ENCODE peak calls at places on chromosomes 5 and 9, in four cellular contexts. U is Karpas-422, S is SJSA1, J is left ventricle myocardium inferior. E is an unnamed sample.

GRCh38 chr9:131585375-131585774 is 40.1 kb downstream of the PRRT1B start:
- DNase-seq in J (no peak), S (no peak), U (no peak), E (no peak)

GRCh38 chr5:9122528-9122927 is 423.3 kb downstream of the SEMA5A start:
- DNase-seq in S (no peak), J (no peak), U (no peak), E (no peak)

GRCh38 chr9:96423322-96423984 is 5.3 kb upstream of the ZNF367 start:
- DNase-seq in J (no peak), U (no peak), S (no peak), E (no peak)

GRCh38 chr9:101604287-101604686 is 9.5 kb upstream of the PPP3R2 start:
- DNase-seq in J (no peak), U (no peak), S (no peak), E (no peak)

GRCh38 chr5:157203417-157203816 is 22.8 kb downstream of the ITK start:
- DNase-seq in J (no peak), U (no peak), S (no peak), E (no peak)

GRCh38 chr9:9469271-9469670 is 1143.5 kb downstream of the PTPRD start:
- DNase-seq in U (no peak), J (no peak), S (no peak), E (no peak)

GRCh38 chr5:89584339-89584956 is 701.5 kb upstream of the MEF2C start:
- DNase-seq in U (no peak), J (no peak), S (peak), E (no peak)

GRCh38 chr5:178279723-178280438 is 47.3 kb upstream of the PHYKPL start:
- DNase-seq in U (peak), J (peak), S (peak), E (peak)

GRCh38 chr9:18861599-18862546 is 171.1 kb downstream of the SAXO1 start:
- DNase-seq in J (peak), S (no peak), U (no peak), E (no peak)

GRCh38 chr5:73822989-73823339 is 197.0 kb downstream of the ARHGEF28 start:
- DNase-seq in U (no peak), S (no peak), J (no peak), E (no peak)

GRCh38 chr9:35605336-35606137 is 475 bp downstream of the TESK1 start:
- DNase-seq in J (no peak), U (peak), S (no peak), E (no peak)

GRCh38 chr5:90386099-90386710 is 23.4 kb downstream of the CETN3 start:
- DNase-seq in U (peak), S (peak), J (no peak), E (no peak)

GRCh38 chr5:157387683-157388093 is 72.3 kb upstream of the NIPAL4 start:
- DNase-seq in U (no peak), J (no peak), S (peak), E (peak)

GRCh38 chr5:87912419-87912818 is 356.2 kb downstream of the TMEM161B start:
- DNase-seq in U (no peak), J (no peak), S (peak), E (no peak)

GRCh38 chr5:135019314-135019713 is 14.7 kb downstream of the PITX1 start:
- DNase-seq in S (no peak), J (no peak), U (peak), E (no peak)

GRCh38 chr5:173970878-173971650 is 17.9 kb upstream of the C5orf47 start:
- DNase-seq in U (peak), S (no peak), J (no peak), E (peak)

GRCh38 chr5:133113331-133114061 is 61.7 kb downstream of the HSPA4 start:
- DNase-seq in U (no peak), J (no peak), S (peak), E (peak)

GRCh38 chr9:16721972-16722371 is 148.5 kb downstream of the BNC2 start:
- DNase-seq in S (peak), J (peak), U (no peak), E (no peak)
- H3K27ac ChIP-seq in S (peak), J (peak), U (no peak), E (no peak)

DNA sequence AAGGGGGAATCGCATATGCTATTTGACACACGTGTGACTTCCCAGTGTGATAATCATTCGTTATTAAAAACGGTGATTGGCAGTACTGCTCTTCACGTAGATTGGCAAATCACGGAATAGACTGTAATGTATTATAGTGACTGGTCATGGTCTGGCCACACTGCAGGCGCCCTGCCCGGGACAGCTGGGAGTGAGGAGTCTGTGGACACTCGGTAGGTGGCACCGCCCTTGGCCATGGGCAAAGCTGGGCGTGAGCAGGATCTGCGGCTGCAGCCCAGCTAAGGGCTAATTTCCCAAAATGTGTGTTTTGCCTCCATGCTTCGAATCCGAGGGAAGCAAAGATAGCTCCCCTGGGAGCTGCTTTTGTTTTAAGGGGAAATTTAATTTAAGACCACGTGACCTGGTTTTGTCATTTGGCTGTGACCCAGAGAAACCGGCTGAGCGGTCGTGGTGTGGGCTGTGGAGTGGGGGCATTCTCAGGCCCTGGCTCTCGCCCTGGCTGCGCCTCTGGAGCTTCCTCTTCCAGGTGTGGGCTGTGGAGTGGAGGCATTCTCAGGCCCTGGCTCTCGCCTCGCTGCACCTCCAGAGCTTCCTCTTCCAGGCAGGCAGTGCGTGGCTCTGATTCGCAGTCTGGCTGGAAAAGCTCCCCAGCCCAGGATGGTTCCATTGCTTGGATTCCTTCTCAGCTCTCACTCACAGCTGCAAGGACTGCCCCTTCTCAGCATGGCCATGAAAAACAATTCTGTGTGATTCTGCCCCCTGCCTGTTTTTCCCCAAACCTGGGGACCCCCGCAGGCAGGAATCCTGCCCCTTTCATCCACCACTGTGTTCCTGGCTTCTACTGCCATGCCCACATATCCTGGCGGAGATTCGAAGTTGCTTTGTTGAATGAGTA is 131.1 kb downstream of the OLFM1 start:
- DNase-seq in U (no peak), S (no peak), J (no peak), E (no peak)
- H3K27ac ChIP-seq in U (no peak), S (no peak), J (no peak), E (no peak)

DNA sequence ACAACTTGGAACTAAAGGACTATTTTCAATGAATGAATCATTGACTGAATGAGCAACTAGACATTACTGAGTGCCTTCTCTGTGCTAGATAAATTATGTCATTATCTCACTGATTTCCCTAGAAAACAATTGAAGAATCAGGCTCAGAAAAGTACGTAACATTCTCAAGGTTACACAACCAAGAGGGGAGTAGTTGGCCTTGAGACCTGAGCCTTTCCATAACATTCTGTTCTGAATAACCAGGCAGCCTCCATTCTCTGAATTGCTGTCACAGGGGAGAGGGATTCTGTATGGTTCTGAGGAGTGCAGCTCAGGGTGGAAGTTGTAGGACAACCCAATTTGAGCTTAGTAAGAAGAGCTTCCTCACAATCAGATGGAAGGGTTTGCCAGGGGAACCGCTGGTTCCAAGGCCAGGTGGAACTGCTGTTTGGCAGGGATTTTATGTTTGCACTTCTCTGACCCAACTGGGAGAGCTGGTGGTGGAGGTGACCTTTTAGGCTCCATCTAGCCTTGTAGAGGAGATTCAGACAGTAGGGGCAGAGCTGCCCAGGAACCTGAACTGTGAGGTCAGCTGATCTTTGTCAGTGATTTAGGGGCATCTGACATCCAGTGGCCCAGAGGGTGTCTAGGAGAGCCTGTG is 16.3 kb downstream of the POLR1E start:
- DNase-seq in U (no peak), S (no peak), J (no peak), E (no peak)
- H3K27ac ChIP-seq in U (no peak), S (no peak), J (no peak), E (no peak)

GRCh38 chr5:34552129-34552528 is 104.0 kb upstream of the RAI14 start:
- DNase-seq in J (no peak), U (no peak), S (no peak), E (no peak)
- H3K27ac ChIP-seq in J (no peak), U (no peak), S (no peak), E (no peak)

DNA sequence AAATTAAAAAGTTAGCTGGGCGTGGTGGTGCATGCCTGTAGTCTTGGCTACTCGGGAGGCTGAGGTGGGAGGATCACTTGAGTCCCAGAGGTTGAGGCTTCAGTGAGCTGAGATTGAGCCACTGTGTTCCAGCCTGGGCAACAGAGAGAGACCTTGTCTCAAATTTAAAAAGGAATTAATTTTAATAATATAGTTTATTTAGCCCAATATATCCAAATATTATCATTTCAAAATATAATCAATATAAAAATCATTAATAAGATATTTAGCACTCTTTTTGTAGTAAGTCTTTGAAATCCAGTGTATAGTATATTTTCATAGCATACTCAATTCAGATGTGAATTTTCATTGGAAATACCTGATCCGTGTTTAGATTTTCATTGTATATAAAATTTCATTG is 43.2 kb upstream of the ORM1 start:
- DNase-seq in U (no peak), S (no peak), J (peak), E (no peak)
- H3K27ac ChIP-seq in U (no peak), S (peak), J (no peak), E (no peak)

DNA sequence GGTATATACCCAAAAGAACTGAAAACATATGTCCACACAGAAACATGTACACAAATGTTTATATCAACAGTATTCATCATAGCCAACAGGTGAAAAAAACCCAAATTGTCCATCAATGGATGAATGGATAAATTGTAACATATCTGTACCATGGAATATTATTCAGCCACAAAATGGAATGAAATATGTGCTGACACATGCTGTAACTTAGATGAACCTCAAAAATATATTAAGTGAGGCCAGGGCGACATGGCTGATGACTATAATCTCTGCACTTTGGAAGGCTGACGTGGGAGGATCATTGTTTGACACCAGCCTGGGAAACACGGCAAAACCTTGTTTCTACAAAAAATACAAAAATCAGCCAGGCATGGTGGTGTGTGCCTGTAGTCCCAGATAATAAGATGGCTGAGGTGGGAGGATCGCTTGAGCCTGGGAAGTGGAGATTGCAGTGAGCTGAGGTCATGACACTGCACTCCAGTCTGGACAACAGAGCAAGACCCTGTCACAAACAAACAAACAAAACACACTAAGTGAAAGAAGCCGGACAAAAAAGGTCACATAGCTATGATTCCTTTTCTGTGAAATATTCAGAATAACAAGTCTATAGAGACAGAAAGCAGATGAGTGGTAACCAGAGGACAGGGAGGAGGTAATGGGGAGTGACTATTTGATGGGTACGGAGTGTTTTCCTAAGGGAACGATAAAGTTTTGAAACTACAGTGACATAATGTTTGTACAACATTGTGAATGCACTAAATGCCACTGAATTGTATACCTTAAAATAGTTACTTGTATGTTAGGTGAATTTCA is 11.4 kb downstream of the KYAT1 start:
- DNase-seq in J (no peak), S (no peak), U (no peak), E (no peak)
- H3K27ac ChIP-seq in J (no peak), S (no peak), U (no peak), E (peak)

GRCh38 chr9:134373269-134373668 is 47.0 kb downstream of the RXRA start:
- DNase-seq in U (no peak), S (no peak), J (no peak), E (no peak)

GRCh38 chr9:134372621-134373267 is 46.5 kb downstream of the RXRA start:
- DNase-seq in S (peak), U (no peak), J (peak), E (no peak)

GRCh38 chr9:134370638-134371037 is 44.4 kb downstream of the RXRA start:
- DNase-seq in U (no peak), J (no peak), S (no peak), E (no peak)

GRCh38 chr9:134370213-134370492 is 43.9 kb downstream of the RXRA start:
- DNase-seq in U (no peak), J (no peak), S (no peak), E (no peak)

GRCh38 chr9:134371731-134372130 is 45.5 kb downstream of the RXRA start:
- DNase-seq in J (peak), U (no peak), S (no peak), E (no peak)
- H3K27ac ChIP-seq in J (peak), U (no peak), S (peak), E (peak)

DNA sequence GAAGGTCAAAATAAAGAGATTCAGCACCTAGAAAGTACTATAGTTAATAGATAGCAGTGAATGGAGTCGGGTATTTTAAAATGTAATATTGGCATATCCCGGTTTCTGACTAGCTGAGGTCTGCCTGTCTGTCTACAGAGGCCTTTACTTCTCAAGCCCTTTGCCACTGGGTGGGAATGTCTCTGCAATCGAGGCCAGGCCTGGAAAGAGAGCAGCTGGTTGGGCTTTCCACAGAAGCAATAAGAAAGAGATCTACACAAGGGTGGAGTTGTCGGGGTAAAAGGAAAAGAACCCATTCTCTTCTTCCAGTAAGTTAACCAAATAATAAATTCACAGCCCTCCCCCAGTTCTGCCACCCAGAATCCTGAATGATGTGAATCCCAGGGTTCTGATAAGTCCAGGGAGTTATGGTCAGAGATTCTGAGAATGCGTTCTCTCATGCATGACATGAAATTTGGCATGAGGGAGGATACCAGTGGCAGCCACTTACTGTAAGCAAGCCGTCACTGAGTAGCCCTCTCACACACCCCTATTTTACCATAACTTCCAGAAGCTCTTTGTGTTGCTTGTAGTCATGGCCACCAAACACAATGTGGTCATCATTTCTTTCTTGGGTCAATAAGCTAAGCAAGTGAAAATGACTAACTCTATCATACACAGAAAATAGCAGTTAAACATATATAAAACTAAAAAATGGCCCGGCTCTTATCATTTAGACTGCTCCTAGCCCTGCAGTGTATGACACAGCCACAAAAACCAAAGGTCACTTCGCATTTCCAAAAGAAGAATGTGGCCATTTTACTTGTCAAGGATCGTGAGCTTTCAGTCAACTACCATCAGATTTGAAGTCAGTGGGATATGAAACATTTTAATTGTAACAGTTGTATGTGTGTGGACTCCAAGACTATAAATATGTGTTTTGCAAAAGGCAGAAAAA is 185.0 kb downstream of the GLIS3 start:
- DNase-seq in S (no peak), J (no peak), U (no peak), E (no peak)
- H3K27ac ChIP-seq in S (no peak), J (peak), U (no peak), E (peak)